ENCODE peak calls at places on chromosomes 13 and 19, in ten cellular contexts. N is ovary, M is stomach, X is tibial nerve, P is heart left ventricle, C is body of pancreas, U is IMR-90, K is HCT116, J is prostate gland, G is breast epithelium. T is an unnamed sample. For H3K4me1, the result is how much of the 10 kb centered on the place peaks cover.

GRCh38 chr13:24027494-24027893 is 130.2 kb upstream of the C1QTNF9B start:
- DNase-seq in N (no peak), M (no peak), X (no peak), P (no peak), C (no peak), U (no peak), K (no peak), J (no peak), G (no peak), T (no peak)

GRCh38 chr19:15159251-15159650 is 41.5 kb downstream of the NOTCH3 start:
- DNase-seq in N (no peak), M (no peak), X (no peak), P (no peak), C (no peak), U (peak), K (no peak), J (no peak), G (no peak), T (no peak)

GRCh38 chr19:41774515-41774980 is 19.2 kb downstream of the CEACAM6 start:
- DNase-seq in N (no peak), M (peak), X (no peak), P (no peak), C (no peak), U (no peak), K (peak), J (peak), G (peak), T (no peak)

GRCh38 chr19:45442927-45443461 is 19.3 kb upstream of the ERCC1 start:
- DNase-seq in N (peak), M (peak), X (peak), P (peak), C (no peak), U (peak), K (no peak), J (no peak), G (peak), T (no peak)

GRCh38 chr13:111474136-111475002 is 153.9 kb downstream of the TEX29 start:
- DNase-seq in N (no peak), M (no peak), X (no peak), P (no peak), C (peak), U (peak), K (peak), J (no peak), G (no peak), T (no peak)

GRCh38 chr19:47778954-47779351 is 450 bp downstream of the SELENOW start:
- DNase-seq in N (peak), M (no peak), X (peak), P (peak), C (peak), U (no peak), K (no peak), J (peak), G (no peak), T (peak)

GRCh38 chr13:39451860-39452301 is 151.1 kb downstream of the LHFPL6 start:
- DNase-seq in N (peak), M (no peak), X (peak), P (peak), C (peak), U (peak), K (no peak), J (no peak), G (no peak), T (no peak)

GRCh38 chr13:99468971-99469545 is 32.2 kb upstream of the TM9SF2 start:
- DNase-seq in N (no peak), M (no peak), X (no peak), P (no peak), C (no peak), U (no peak), K (no peak), J (no peak), G (no peak), T (no peak)

GRCh38 chr13:44052843-44053607 is 173.3 kb downstream of the LACC1 start:
- DNase-seq in N (peak), M (no peak), X (no peak), P (no peak), C (no peak), U (peak), K (no peak), J (no peak), G (peak), T (no peak)

GRCh38 chr19:40717325-40717879 is 490 bp downstream of the ITPKC start:
- DNase-seq in N (no peak), M (no peak), X (peak), P (no peak), C (no peak), U (no peak), K (no peak), J (peak), G (peak), T (peak)

GRCh38 chr19:40716655-40717324 is at the start of the genes COQ8B and ITPKC:
- DNase-seq in N (peak), M (peak), X (peak), P (peak), C (peak), U (peak), K (peak), J (peak), G (peak), T (peak)

GRCh38 chr19:40713939-40714338 is 2.7 kb downstream of the COQ8B start:
- DNase-seq in N (no peak), M (no peak), X (no peak), P (no peak), C (no peak), U (no peak), K (no peak), J (no peak), G (no peak), T (peak)

GRCh38 chr19:40716031-40716654 is 543 bp downstream of the COQ8B start:
- DNase-seq in N (no peak), M (no peak), X (peak), P (peak), C (peak), U (peak), K (peak), J (peak), G (no peak), T (peak)

DNA sequence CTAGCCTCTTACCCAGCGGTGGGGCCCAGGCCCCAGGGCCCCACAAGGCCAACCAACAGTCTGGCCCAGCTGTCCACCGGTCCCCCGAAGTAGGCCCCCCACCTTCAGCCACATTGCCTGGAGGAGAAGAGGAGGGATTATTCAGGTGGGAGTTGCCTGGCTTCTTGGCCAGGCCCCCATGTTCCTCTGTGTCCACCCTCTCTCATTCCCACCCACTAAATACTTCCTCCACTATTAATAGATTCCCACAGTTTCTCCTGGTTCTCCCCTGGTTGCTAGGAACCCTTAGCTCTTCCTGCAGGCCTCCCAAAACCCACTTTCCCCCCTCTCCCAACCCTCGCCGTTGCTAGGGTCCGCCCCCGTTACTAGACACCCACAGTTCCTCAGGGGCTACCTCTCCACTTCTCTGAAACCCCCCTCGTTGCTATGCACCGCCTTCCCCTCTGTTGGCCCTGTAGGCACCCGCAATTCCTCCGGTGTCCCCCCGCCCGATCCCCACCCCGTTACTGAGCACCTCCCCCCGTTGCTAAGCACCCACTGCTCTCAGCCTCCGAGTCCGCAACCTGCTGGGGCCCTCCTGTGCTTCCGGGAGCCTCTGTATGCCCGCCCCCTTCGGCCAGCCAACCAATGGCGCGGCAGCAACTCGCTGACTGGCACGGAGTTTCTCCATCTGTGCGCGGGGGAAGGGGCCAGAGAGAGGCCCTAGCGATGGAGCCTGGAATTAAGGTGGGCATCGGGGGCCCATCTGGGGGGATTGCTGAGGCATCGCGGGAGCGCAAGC is 2.0 kb downstream of the COQ8B start:
- DNase-seq in N (peak), M (peak), X (peak), P (peak), C (peak), U (peak), K (no peak), J (peak), G (peak), T (peak)
- TF ChIP-seq POLR2A in N (peak), M (no peak), X (no peak), P (no peak), C (no peak), U (no peak), K (no peak), J (no peak), G (no peak), T (no peak)

GRCh38 chr19:4979211-4979807 is 10.4 kb downstream of the KDM4B start:
- DNase-seq in N (no peak), M (no peak), X (no peak), P (no peak), C (peak), U (no peak), K (no peak), J (no peak), G (no peak), T (no peak)
- H3K4me1 ChIP-seq in N (under half), M (half or more), X (under half), P (under half), C (half or more), U (under half), K (under half), J (under half), G (under half), T (under half)

GRCh38 chr19:43596842-43597461 is 557 bp downstream of the ZNF576 start:
- DNase-seq in N (no peak), M (no peak), X (no peak), P (no peak), C (no peak), U (peak), K (no peak), J (no peak), G (no peak), T (no peak)
- TF ChIP-seq POLR2A in N (no peak), M (no peak), X (no peak), P (no peak), C (no peak), U (no peak), K (no peak), J (no peak), G (no peak), T (no peak)

DNA sequence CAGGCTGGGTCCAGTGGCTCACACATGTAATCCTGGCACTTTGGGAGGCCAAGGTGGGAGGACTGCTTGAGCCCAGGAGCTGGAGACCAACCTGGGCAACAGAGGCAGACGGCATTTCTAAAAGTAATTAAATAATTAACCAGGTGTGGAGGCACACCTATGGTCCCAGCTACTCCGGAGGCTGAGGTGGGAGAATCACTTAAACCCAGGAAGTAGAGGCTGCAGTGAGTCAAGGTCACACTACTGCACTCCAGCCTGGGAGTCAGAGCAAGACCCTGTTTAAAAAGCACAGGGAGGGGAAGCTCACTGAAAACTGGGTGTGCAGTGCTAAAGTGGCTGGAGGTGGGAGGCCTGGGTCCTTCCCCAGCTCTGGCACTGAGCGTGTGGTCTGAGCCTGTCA is 9.7 kb downstream of the LATS2 start:
- DNase-seq in N (no peak), M (no peak), X (no peak), P (no peak), C (no peak), U (no peak), K (no peak), J (no peak), G (no peak), T (no peak)
- H3K4me1 ChIP-seq in N (under half), M (half or more), X (under half), P (under half), C (under half), U (under half), K (under half), J (under half), G (under half), T (under half)